ENCODE peak calls at places on chromosomes 7 and 10, in ten cellular contexts. One of them, this sample, is unnamed.

GRCh38 chr7:155806096-155806871 is 6.0 kb downstream of the SHH start:
- DNase-seq in psoas muscle: no peak
- DNase-seq in fibroblast of lung: no peak
- DNase-seq in AG04450: no peak
- DNase-seq in left ventricle myocardium inferior: no peak
- DNase-seq in tibial nerve: no peak
- DNase-seq in heart right ventricle: no peak
- DNase-seq in heart left ventricle: peak; percentile 7
- DNase-seq in breast epithelium: no peak
- DNase-seq in lower lobe of right lung: no peak
- DNase-seq in this sample: no peak

GRCh38 chr7:121994625-121995410 is 121.9 kb downstream of the PTPRZ1 start:
- DNase-seq in psoas muscle: peak; percentile 15
- DNase-seq in fibroblast of lung: peak; percentile 84
- DNase-seq in AG04450: peak; percentile 55
- DNase-seq in left ventricle myocardium inferior: no peak
- DNase-seq in tibial nerve: peak; percentile 41
- DNase-seq in heart right ventricle: peak; percentile 16
- DNase-seq in heart left ventricle: peak; percentile 37
- DNase-seq in breast epithelium: peak; percentile 40
- DNase-seq in lower lobe of right lung: no peak
- DNase-seq in this sample: peak; percentile 89

GRCh38 chr10:118114992-118115391 is 68.3 kb upstream of the RAB11FIP2 start:
- DNase-seq in psoas muscle: no peak
- DNase-seq in fibroblast of lung: no peak
- DNase-seq in AG04450: no peak
- DNase-seq in left ventricle myocardium inferior: no peak
- DNase-seq in tibial nerve: no peak
- DNase-seq in heart right ventricle: no peak
- DNase-seq in heart left ventricle: no peak
- DNase-seq in breast epithelium: no peak
- DNase-seq in lower lobe of right lung: no peak
- DNase-seq in this sample: no peak

GRCh38 chr7:117791877-117792780 is 81.1 kb downstream of the CTTNBP2 start:
- DNase-seq in psoas muscle: no peak
- DNase-seq in fibroblast of lung: no peak
- DNase-seq in AG04450: no peak
- DNase-seq in left ventricle myocardium inferior: no peak
- DNase-seq in tibial nerve: no peak
- DNase-seq in heart right ventricle: no peak
- DNase-seq in heart left ventricle: no peak
- DNase-seq in breast epithelium: no peak
- DNase-seq in lower lobe of right lung: no peak
- DNase-seq in this sample: no peak

GRCh38 chr10:58334817-58335305 is at the start of gene UBE2D1:
- DNase-seq in psoas muscle: peak; percentile 89
- DNase-seq in fibroblast of lung: peak; percentile 68
- DNase-seq in AG04450: no peak
- DNase-seq in left ventricle myocardium inferior: peak; percentile 94
- DNase-seq in tibial nerve: peak; percentile 75
- DNase-seq in heart right ventricle: peak; percentile 91
- DNase-seq in heart left ventricle: peak; percentile 94
- DNase-seq in breast epithelium: peak; percentile 64
- DNase-seq in lower lobe of right lung: peak; percentile 96
- DNase-seq in this sample: peak; percentile 74

GRCh38 chr10:67788028-67788886 is 49.7 kb downstream of the DNAJC12 start:
- DNase-seq in psoas muscle: peak; percentile 63
- DNase-seq in fibroblast of lung: peak; percentile 25
- DNase-seq in AG04450: no peak
- DNase-seq in left ventricle myocardium inferior: peak; percentile 57
- DNase-seq in tibial nerve: peak; percentile 19
- DNase-seq in heart right ventricle: peak; percentile 14
- DNase-seq in heart left ventricle: peak; percentile 51
- DNase-seq in breast epithelium: no peak
- DNase-seq in lower lobe of right lung: peak; percentile 68
- DNase-seq in this sample: peak; percentile 28

GRCh38 chr10:7572435-7572834 is 94.3 kb downstream of the ITIH5 start:
- DNase-seq in psoas muscle: no peak
- DNase-seq in fibroblast of lung: peak; percentile 34
- DNase-seq in AG04450: no peak
- DNase-seq in left ventricle myocardium inferior: no peak
- DNase-seq in tibial nerve: no peak
- DNase-seq in heart right ventricle: no peak
- DNase-seq in heart left ventricle: no peak
- DNase-seq in breast epithelium: no peak
- DNase-seq in lower lobe of right lung: no peak
- DNase-seq in this sample: peak; percentile 8

GRCh38 chr10:26556756-26557640 is 118.9 kb downstream of the APBB1IP start:
- DNase-seq in psoas muscle: no peak
- DNase-seq in fibroblast of lung: peak; percentile 25
- DNase-seq in AG04450: no peak
- DNase-seq in left ventricle myocardium inferior: no peak
- DNase-seq in tibial nerve: no peak
- DNase-seq in heart right ventricle: no peak
- DNase-seq in heart left ventricle: no peak
- DNase-seq in breast epithelium: no peak
- DNase-seq in lower lobe of right lung: no peak
- DNase-seq in this sample: peak; percentile 64

GRCh38 chr7:27145167-27145883 is 1.8 kb upstream of the HOXA5 start:
- DNase-seq in psoas muscle: no peak
- DNase-seq in fibroblast of lung: no peak
- DNase-seq in AG04450: no peak
- DNase-seq in left ventricle myocardium inferior: no peak
- DNase-seq in tibial nerve: no peak
- DNase-seq in heart right ventricle: no peak
- DNase-seq in heart left ventricle: no peak
- DNase-seq in breast epithelium: peak; percentile 14
- DNase-seq in lower lobe of right lung: no peak
- DNase-seq in this sample: no peak

GRCh38 chr7:27142562-27143021 is 889 bp downstream of the HOXA5 start:
- DNase-seq in psoas muscle: no peak
- DNase-seq in fibroblast of lung: no peak
- DNase-seq in AG04450: no peak
- DNase-seq in left ventricle myocardium inferior: no peak
- DNase-seq in tibial nerve: no peak
- DNase-seq in heart right ventricle: no peak
- DNase-seq in heart left ventricle: no peak
- DNase-seq in breast epithelium: no peak
- DNase-seq in lower lobe of right lung: no peak
- DNase-seq in this sample: no peak

GRCh38 chr7:27144799-27145166 is 1.3 kb upstream of the HOXA5 start:
- DNase-seq in psoas muscle: no peak
- DNase-seq in fibroblast of lung: no peak
- DNase-seq in AG04450: no peak
- DNase-seq in left ventricle myocardium inferior: no peak
- DNase-seq in tibial nerve: no peak
- DNase-seq in heart right ventricle: no peak
- DNase-seq in heart left ventricle: no peak
- DNase-seq in breast epithelium: no peak
- DNase-seq in lower lobe of right lung: no peak
- DNase-seq in this sample: no peak

GRCh38 chr7:27143022-27143949 is at the start of gene HOXA5:
- DNase-seq in psoas muscle: peak; percentile 84
- DNase-seq in fibroblast of lung: peak; percentile 100
- DNase-seq in AG04450: peak; percentile 100
- DNase-seq in left ventricle myocardium inferior: no peak
- DNase-seq in tibial nerve: no peak
- DNase-seq in heart right ventricle: no peak
- DNase-seq in heart left ventricle: no peak
- DNase-seq in breast epithelium: peak; percentile 94
- DNase-seq in lower lobe of right lung: no peak
- DNase-seq in this sample: peak; percentile 62

GRCh38 chr7:27143950-27144798 is 693 bp upstream of the HOXA5 start:
- DNase-seq in psoas muscle: no peak
- DNase-seq in fibroblast of lung: peak; percentile 76
- DNase-seq in AG04450: no peak
- DNase-seq in left ventricle myocardium inferior: no peak
- DNase-seq in tibial nerve: no peak
- DNase-seq in heart right ventricle: no peak
- DNase-seq in heart left ventricle: no peak
- DNase-seq in breast epithelium: peak; percentile 17
- DNase-seq in lower lobe of right lung: no peak
- DNase-seq in this sample: no peak
- TF ChIP-seq CTCF in psoas muscle: no peak
- TF ChIP-seq CTCF in fibroblast of lung: no peak
- TF ChIP-seq CTCF in AG04450: no peak
- TF ChIP-seq CTCF in left ventricle myocardium inferior: no peak
- TF ChIP-seq CTCF in tibial nerve: no peak
- TF ChIP-seq CTCF in heart right ventricle: no peak
- TF ChIP-seq CTCF in heart left ventricle: no peak
- TF ChIP-seq CTCF in breast epithelium: no peak
- TF ChIP-seq CTCF in lower lobe of right lung: no peak
- TF ChIP-seq CTCF in this sample: no peak

DNA sequence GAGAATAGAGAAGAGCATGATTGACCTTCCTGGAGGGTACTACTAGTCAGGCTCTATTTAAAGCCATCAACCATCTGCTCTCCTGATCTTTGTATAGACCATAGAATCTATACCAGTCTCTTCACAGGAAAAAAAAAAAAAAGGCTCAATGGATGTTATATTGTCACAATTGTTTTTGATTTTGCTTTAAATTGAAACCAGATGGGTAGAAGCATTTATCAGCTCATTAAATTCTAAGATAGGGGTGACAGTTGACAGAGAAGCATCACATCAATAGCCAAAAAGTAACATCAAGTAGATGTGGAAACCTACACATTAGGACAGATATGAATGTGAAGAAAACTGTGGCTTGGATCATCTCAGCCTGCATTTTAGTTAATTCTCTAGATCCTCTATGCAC is 558.9 kb upstream of the MBL2 start:
- DNase-seq in psoas muscle: no peak
- DNase-seq in fibroblast of lung: no peak
- DNase-seq in AG04450: no peak
- DNase-seq in left ventricle myocardium inferior: no peak
- DNase-seq in tibial nerve: no peak
- DNase-seq in heart right ventricle: no peak
- DNase-seq in heart left ventricle: no peak
- DNase-seq in breast epithelium: no peak
- DNase-seq in lower lobe of right lung: no peak
- DNase-seq in this sample: no peak
- H3K4me3 ChIP-seq in psoas muscle: no peak overlapping the region
- H3K4me3 ChIP-seq in fibroblast of lung: no peak overlapping the region
- H3K4me3 ChIP-seq in AG04450: no peak overlapping the region
- H3K4me3 ChIP-seq in left ventricle myocardium inferior: no peak overlapping the region
- H3K4me3 ChIP-seq in tibial nerve: no peak overlapping the region
- H3K4me3 ChIP-seq in heart right ventricle: no peak overlapping the region
- H3K4me3 ChIP-seq in heart left ventricle: no peak overlapping the region
- H3K4me3 ChIP-seq in breast epithelium: no peak overlapping the region
- H3K4me3 ChIP-seq in lower lobe of right lung: no peak overlapping the region
- H3K4me3 ChIP-seq in this sample: no peak overlapping the region

DNA sequence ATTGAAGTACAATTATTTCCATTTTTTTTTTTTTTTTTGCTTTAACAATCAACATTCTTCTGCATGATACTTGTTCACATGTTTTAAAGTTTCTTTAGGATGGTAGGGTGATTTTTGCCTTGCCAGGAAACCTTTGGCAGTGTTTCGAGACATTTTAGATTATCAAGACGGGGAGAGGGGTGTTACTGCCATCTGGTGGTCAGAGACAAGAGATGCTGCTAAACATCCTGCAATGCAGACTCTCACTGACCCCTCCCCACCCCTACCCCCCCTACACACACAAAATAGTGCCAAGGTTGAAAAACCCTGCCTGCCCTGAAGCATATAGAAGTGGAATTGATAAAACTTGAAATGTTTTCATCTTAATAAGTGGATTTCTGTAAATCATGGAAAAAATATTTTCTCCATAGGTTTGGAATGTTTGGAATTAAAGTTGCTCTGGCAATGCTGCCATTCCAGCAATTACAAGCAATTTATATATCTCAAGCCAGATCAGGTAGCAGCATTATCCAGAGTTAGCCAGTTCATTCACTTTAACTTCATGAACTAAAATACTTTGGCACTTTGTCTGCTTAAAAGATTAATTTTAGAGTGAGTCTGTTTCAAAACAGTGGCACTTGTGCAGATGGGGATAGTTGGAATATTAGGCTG is 62.1 kb downstream of the SDHAF3 start:
- DNase-seq in psoas muscle: no peak
- DNase-seq in fibroblast of lung: peak; percentile 72
- DNase-seq in AG04450: peak; percentile 29
- DNase-seq in left ventricle myocardium inferior: no peak
- DNase-seq in tibial nerve: no peak
- DNase-seq in heart right ventricle: peak; percentile 34
- DNase-seq in heart left ventricle: peak; percentile 26
- DNase-seq in breast epithelium: no peak
- DNase-seq in lower lobe of right lung: no peak
- DNase-seq in this sample: peak; percentile 79
- TF ChIP-seq CTCF in psoas muscle: peak; percentile 73
- TF ChIP-seq CTCF in fibroblast of lung: peak; percentile 82
- TF ChIP-seq CTCF in AG04450: peak; percentile 88
- TF ChIP-seq CTCF in left ventricle myocardium inferior: peak; percentile 88
- TF ChIP-seq CTCF in tibial nerve: peak; percentile 74
- TF ChIP-seq CTCF in heart right ventricle: peak; percentile 86
- TF ChIP-seq CTCF in heart left ventricle: peak; percentile 66
- TF ChIP-seq CTCF in breast epithelium: peak; percentile 46
- TF ChIP-seq CTCF in lower lobe of right lung: peak; percentile 80
- TF ChIP-seq CTCF in this sample: peak; percentile 77

GRCh38 chr10:47046321-47047126 is 135.3 kb downstream of the PTPN20 start:
- DNase-seq in psoas muscle: peak; percentile 4
- DNase-seq in fibroblast of lung: no peak
- DNase-seq in AG04450: no peak
- DNase-seq in left ventricle myocardium inferior: no peak
- DNase-seq in tibial nerve: no peak
- DNase-seq in heart right ventricle: no peak
- DNase-seq in heart left ventricle: peak; percentile 17
- DNase-seq in breast epithelium: no peak
- DNase-seq in lower lobe of right lung: peak; percentile 33
- DNase-seq in this sample: no peak
- H3K4me3 ChIP-seq in psoas muscle: no peak overlapping the region
- H3K4me3 ChIP-seq in fibroblast of lung: no peak overlapping the region
- H3K4me3 ChIP-seq in AG04450: no peak overlapping the region
- H3K4me3 ChIP-seq in left ventricle myocardium inferior: no peak overlapping the region
- H3K4me3 ChIP-seq in tibial nerve: no peak overlapping the region
- H3K4me3 ChIP-seq in heart right ventricle: no peak overlapping the region
- H3K4me3 ChIP-seq in heart left ventricle: no peak overlapping the region
- H3K4me3 ChIP-seq in breast epithelium: no peak overlapping the region
- H3K4me3 ChIP-seq in lower lobe of right lung: no peak overlapping the region
- H3K4me3 ChIP-seq in this sample: no peak overlapping the region

DNA sequence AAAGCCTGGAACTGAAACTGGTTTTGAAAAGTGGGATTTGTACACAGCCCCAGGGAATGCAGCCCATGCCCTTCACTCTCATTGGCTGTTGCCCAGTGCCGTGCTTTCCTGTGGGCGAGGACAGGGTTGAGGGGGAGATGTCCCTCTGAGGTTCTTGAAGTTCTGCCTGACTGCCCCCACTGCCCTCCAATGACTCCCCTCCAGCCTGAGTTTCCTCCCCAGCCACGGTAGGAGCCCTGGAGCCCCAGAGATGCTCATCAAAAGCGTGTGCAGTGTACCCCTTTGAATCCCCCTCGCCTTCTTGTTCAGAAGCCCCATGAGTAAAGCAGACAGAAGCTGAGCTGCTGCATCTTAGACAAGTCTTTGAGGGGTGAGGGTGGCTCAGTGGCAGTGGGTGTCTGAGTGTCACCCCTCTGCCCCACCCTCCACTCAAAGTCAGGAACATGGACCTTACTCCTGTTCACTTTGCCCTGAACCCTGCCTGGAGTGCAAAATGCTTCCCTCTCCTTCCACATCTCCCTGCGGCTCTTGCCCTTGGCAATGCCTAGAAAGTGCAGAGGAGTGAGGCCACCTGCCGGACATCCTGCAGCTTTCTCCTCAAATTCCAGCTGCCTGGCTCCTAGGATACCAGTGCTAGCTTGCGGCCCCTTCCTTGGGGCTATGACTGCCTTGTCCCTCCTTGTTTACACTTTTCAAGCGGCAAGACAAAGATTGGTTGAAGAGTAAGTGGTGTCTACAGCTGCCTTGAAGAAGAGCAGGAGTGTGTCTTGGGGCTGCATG is 19.9 kb downstream of the FAM241B start:
- DNase-seq in psoas muscle: no peak
- DNase-seq in fibroblast of lung: peak; percentile 7
- DNase-seq in AG04450: no peak
- DNase-seq in left ventricle myocardium inferior: no peak
- DNase-seq in tibial nerve: no peak
- DNase-seq in heart right ventricle: no peak
- DNase-seq in heart left ventricle: no peak
- DNase-seq in breast epithelium: no peak
- DNase-seq in lower lobe of right lung: no peak
- DNase-seq in this sample: no peak
- TF ChIP-seq CTCF in psoas muscle: no peak
- TF ChIP-seq CTCF in fibroblast of lung: no peak
- TF ChIP-seq CTCF in AG04450: peak; percentile 32
- TF ChIP-seq CTCF in left ventricle myocardium inferior: no peak
- TF ChIP-seq CTCF in tibial nerve: no peak
- TF ChIP-seq CTCF in heart right ventricle: no peak
- TF ChIP-seq CTCF in heart left ventricle: no peak
- TF ChIP-seq CTCF in breast epithelium: no peak
- TF ChIP-seq CTCF in lower lobe of right lung: no peak
- TF ChIP-seq CTCF in this sample: no peak

This sample was measured in cardiac fibroblast.